ENCODE peak calls at places on chromosomes 1 and 21, in four cellular contexts. C is A549, I is K562, G is GM12878. Y is an unnamed sample.

GRCh38 chr1:34759472-34760357 is at the start of gene GJB4:
- DNase-seq in C (no peak), I (no peak), G (no peak), Y (no peak)

GRCh38 chr1:233603366-233603927 is 10.5 kb upstream of the KCNK1 start:
- DNase-seq in C (no peak), I (no peak), G (no peak), Y (no peak)

GRCh38 chr1:202291001-202291400 is 50.7 kb downstream of the UBE2T start:
- DNase-seq in C (no peak), I (no peak), G (no peak), Y (peak)

GRCh38 chr1:180842052-180842451 is 70.6 kb upstream of the KIAA1614 start:
- DNase-seq in C (no peak), I (no peak), G (no peak), Y (peak)

GRCh38 chr1:31733389-31734219 is 29.8 kb upstream of the COL16A1 start:
- DNase-seq in C (no peak), I (no peak), G (no peak), Y (no peak)

GRCh38 chr1:17239420-17239819 is 9.5 kb upstream of the PADI3 start:
- DNase-seq in C (peak), I (peak), G (peak), Y (peak)

GRCh38 chr1:167455786-167456446 is 62.4 kb downstream of the CD247 start:
- DNase-seq in C (peak), I (no peak), G (no peak), Y (no peak)

GRCh38 chr1:59541161-59541560 is 244.3 kb downstream of the FGGY start:
- DNase-seq in C (no peak), I (no peak), G (no peak), Y (no peak)

GRCh38 chr1:188949701-188950100 is 1528.0 kb downstream of the BRINP3 start:
- DNase-seq in C (peak), I (no peak), G (no peak), Y (peak)

GRCh38 chr1:209854196-209854595 is 26.4 kb downstream of the UTP25 start:
- DNase-seq in C (no peak), I (no peak), G (no peak), Y (no peak)

GRCh38 chr1:178075323-178075722 is 18.6 kb upstream of the RASAL2 start:
- DNase-seq in C (no peak), I (no peak), G (no peak), Y (no peak)

GRCh38 chr1:54475357-54476230 is 69.4 kb upstream of the SSBP3 start:
- DNase-seq in C (no peak), I (no peak), G (no peak), Y (no peak)

GRCh38 chr1:111227875-111228747 is 598 bp downstream of the CHI3L2 start:
- DNase-seq in C (peak), I (no peak), G (no peak), Y (peak)

GRCh38 chr1:43206721-43207228 is 34.6 kb downstream of the CFAP57 start:
- DNase-seq in C (peak), I (no peak), G (no peak), Y (peak)

GRCh38 chr1:177190308-177190970 is 19.7 kb downstream of the BRINP2 start:
- DNase-seq in C (no peak), I (no peak), G (no peak), Y (no peak)

GRCh38 chr21:30227633-30228404 is 11.9 kb upstream of the CLDN8 start:
- DNase-seq in C (peak), I (peak), G (no peak), Y (peak)

GRCh38 chr1:214537219-214537618 is 14.2 kb downstream of the PTPN14 start:
- DNase-seq in C (peak), I (no peak), G (no peak), Y (peak)

GRCh38 chr1:44084998-44085675 is 33.5 kb upstream of the KLF17 start:
- DNase-seq in C (peak), I (no peak), G (no peak), Y (peak)

GRCh38 chr1:40784771-40785151 is 1.2 kb downstream of the KCNQ4 start:
- DNase-seq in C (no peak), I (no peak), G (no peak), Y (no peak)

GRCh38 chr1:40781614-40781971 is 2.0 kb upstream of the KCNQ4 start:
- DNase-seq in C (no peak), I (no peak), G (no peak), Y (no peak)

GRCh38 chr1:40782371-40782956 is 1.1 kb upstream of the KCNQ4 start:
- DNase-seq in C (no peak), I (no peak), G (no peak), Y (no peak)

GRCh38 chr1:40784141-40784770 is 669 bp downstream of the KCNQ4 start:
- DNase-seq in C (no peak), I (peak), G (no peak), Y (no peak)

DNA sequence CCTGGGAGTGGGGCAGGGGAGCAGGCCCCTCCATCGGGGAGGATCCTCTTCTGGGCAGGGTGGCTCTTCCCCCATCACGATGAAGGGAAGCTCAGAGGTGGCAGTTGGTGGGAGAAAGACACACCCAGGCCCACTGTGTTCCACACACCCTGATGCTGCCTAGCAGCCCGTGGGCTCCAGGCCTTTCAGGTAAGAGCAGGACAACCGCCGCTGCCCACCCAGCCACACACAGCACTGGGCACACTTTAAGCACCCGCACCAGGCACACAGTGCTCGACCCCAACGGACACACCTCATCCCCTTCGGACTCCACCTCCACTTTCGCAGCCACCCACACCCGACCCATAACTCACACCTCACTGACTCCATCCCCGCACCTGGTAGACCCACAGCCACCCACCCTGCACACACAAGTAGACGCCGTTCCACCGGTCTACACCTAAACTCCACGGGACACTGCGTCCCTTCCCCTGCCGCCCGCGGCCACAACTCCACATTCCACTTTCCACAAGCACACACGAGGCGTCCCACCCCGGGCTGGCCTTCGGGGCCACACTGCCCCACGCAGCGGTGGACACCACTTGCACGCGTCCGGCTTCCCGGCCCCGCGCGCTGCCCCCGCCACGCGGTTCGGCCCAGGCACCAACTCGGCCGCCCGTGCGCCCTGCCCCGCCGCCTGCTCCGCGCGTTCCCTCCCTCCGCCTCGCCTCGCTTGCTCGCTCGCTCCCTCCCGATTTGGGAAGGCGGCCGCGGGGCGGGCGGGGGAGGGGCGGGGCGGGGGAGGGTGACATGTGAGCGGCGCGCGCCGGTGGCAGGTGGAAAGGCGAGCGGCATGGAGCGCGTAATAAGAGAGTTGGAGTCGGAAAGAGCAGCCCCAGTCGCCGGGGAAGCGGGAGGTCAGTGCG is at the start of gene KCNQ4:
- DNase-seq in C (no peak), I (peak), G (no peak), Y (no peak)
- H3K4me3 ChIP-seq in C (peak), I (peak), G (peak), Y (peak)

GRCh38 chr1:203548917-203549708 is 55.2 kb downstream of the OPTC start:
- DNase-seq in C (no peak), I (no peak), G (no peak), Y (no peak)
- TF ChIP-seq ELK1 in C (no peak), I (no peak), G (no peak), Y (no peak)

DNA sequence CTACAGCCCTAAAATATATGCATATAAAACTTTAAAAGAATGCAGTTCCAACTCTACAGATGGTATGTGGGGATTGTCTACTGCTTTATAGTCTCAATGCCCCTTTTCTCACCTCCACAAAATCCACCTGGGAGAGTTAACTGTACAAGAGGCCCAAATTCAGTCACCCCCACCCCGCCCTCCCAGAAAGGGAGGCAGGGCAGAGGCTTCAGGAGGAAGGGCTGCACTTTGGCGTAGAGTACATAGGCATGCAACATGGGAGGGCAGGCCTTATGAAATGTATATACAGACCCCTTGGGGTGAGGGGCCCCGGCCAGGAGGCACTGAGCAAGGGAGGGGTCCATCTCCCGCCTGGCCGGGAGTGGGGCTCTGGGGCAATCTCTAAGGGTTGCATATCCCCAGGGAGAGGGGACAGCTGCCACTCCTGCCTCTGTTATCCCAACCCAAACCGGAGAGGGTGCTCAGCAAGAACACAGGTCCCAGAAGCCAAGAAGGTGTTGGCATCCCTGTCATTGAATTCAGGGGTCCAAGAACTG is 1.3 kb upstream of the PYGO2 start:
- DNase-seq in C (no peak), I (no peak), G (no peak), Y (no peak)
- H3K4me3 ChIP-seq in C (peak), I (peak), G (peak), Y (no peak)

GRCh38 chr1:101235696-101236545 is 898 bp upstream of the S1PR1 start:
- DNase-seq in C (no peak), I (no peak), G (peak), Y (peak)

GRCh38 chr1:101238681-101239094 is 1.9 kb downstream of the S1PR1 start:
- DNase-seq in C (peak), I (peak), G (no peak), Y (peak)

GRCh38 chr1:101236546-101237228 is at the start of gene S1PR1:
- DNase-seq in C (no peak), I (no peak), G (peak), Y (peak)

GRCh38 chr1:101238041-101238515 is 1.3 kb downstream of the S1PR1 start:
- DNase-seq in C (no peak), I (no peak), G (no peak), Y (no peak)

DNA sequence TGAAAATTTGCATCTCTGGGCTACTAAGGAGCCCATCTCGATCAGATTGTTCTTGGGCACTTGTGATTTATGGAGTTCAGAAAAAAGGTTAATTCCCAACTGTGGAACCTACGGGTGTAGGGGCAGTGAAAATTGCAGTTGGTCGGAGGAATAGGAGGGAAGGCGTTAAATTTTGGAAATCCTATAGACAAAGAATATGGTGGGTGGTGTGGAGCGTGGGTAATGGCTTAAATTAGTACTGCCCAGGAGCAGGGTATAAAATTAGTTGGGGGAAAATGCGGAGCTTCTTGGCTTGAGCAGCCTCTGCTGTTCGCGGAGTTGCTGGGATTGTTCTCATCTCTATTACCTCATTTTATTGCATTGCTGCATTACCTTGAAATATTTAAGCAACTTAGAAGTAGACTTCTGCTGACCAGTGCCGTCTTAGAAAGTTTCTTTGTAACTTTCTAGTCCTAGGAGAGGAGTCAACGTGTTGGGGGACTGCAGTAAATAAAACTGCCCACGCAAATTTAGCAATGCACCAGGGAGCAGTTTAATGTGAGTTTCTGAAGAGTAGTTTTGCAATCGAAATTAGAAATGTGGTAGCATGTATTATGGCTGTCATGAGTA is 514 bp downstream of the S1PR1 start:
- DNase-seq in C (no peak), I (no peak), G (peak), Y (peak)
- TF ChIP-seq ELK1 in C (no peak), I (no peak), G (no peak), Y (no peak)

GRCh38 chr1:164561461-164561860 is 2.5 kb downstream of the PBX1 start:
- DNase-seq in C (no peak), I (no peak), G (no peak), Y (no peak)

GRCh38 chr1:164561007-164561406 is 2.0 kb downstream of the PBX1 start:
- DNase-seq in C (no peak), I (no peak), G (no peak), Y (no peak)

GRCh38 chr1:164562947-164563346 is 4.0 kb downstream of the PBX1 start:
- DNase-seq in C (no peak), I (no peak), G (no peak), Y (no peak)

GRCh38 chr1:164563821-164564251 is 4.9 kb downstream of the PBX1 start:
- DNase-seq in C (no peak), I (no peak), G (no peak), Y (no peak)

GRCh38 chr1:164565356-164565755 is 6.4 kb downstream of the PBX1 start:
- DNase-seq in C (no peak), I (no peak), G (no peak), Y (no peak)
- H3K4me3 ChIP-seq in C (no peak), I (no peak), G (no peak), Y (peak)

GRCh38 chr1:117655220-117655577 is 49.4 kb downstream of the TENT5C start:
- DNase-seq in C (peak), I (peak), G (no peak), Y (peak)

GRCh38 chr1:117657949-117658660 is 52.3 kb downstream of the TENT5C start:
- DNase-seq in C (no peak), I (no peak), G (no peak), Y (no peak)

GRCh38 chr1:117658676-117659075 is 52.8 kb downstream of the TENT5C start:
- DNase-seq in C (no peak), I (no peak), G (peak), Y (no peak)

GRCh38 chr1:117656202-117656641 is 50.4 kb downstream of the TENT5C start:
- DNase-seq in C (no peak), I (peak), G (peak), Y (no peak)

GRCh38 chr1:117657031-117657430 is 51.2 kb downstream of the TENT5C start:
- DNase-seq in C (peak), I (no peak), G (no peak), Y (peak)
- TF ChIP-seq ELK1 in C (no peak), I (no peak), G (no peak), Y (no peak)

GRCh38 chr1:2174348-2175054 is 20.1 kb downstream of the FAAP20 start:
- DNase-seq in C (peak), I (peak), G (no peak), Y (peak)

GRCh38 chr1:2173546-2174347 is 20.8 kb downstream of the FAAP20 start:
- DNase-seq in C (no peak), I (no peak), G (no peak), Y (no peak)

GRCh38 chr1:2175681-2176454 is 18.7 kb downstream of the FAAP20 start:
- DNase-seq in C (no peak), I (peak), G (no peak), Y (no peak)

GRCh38 chr1:2176615-2177014 is 18.0 kb downstream of the FAAP20 start:
- DNase-seq in C (no peak), I (no peak), G (no peak), Y (no peak)

DNA sequence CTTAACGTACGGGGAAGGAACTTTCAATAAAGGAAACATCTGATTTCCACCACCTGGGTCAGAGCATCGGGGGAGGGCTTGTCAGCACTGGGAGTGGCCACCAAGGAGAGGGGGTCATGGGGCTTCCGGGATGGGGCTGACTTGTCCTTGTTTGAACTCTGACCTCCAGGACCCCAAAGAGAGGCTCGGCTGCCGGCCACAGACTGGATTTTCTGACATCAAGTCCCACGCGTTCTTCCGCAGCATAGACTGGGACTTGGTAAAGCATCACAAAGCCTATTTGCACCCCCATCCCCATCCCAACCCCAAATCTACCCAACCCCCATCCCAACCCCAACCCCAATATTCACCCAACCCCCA is 19.5 kb downstream of the FAAP20 start:
- DNase-seq in C (no peak), I (no peak), G (no peak), Y (no peak)
- H3K4me3 ChIP-seq in C (no peak), I (no peak), G (no peak), Y (no peak)

GRCh38 chr1:37189111-37189510 is 154.8 kb upstream of the GRIK3 start:
- DNase-seq in C (no peak), I (no peak), G (no peak), Y (no peak)
- TF ChIP-seq ELK1 in C (no peak), I (no peak), G (no peak), Y (no peak)

Y was measured in IMR-90.